ENCODE peak calls at places on chromosomes 7 and 10, in eight cellular contexts. Q is tibial artery, H is adrenal gland, M is uterus, P is HL-60, T is AG04450, N is transverse colon, D is spleen. K is an unnamed sample.

GRCh38 chr10:86968271-86968993 is at the start of gene ADIRF:
- DNase-seq in Q (peak; percentile 94), H (no peak), D (peak; percentile 83), P (no peak), M (peak; percentile 76), N (peak; percentile 84), T (no peak), K (peak; percentile 88)

GRCh38 chr10:46558411-46559185 is 2.1 kb upstream of the GPRIN2 start:
- DNase-seq in N (peak; percentile 23), Q (peak; percentile 61), H (peak; percentile 5), M (no peak), D (peak; percentile 66), P (no peak), T (no peak), K (peak; percentile 74)

GRCh38 chr10:83518779-83519178 is 620.5 kb upstream of the GHITM start:
- DNase-seq in D (no peak), Q (no peak), P (no peak), T (no peak), N (no peak), M (no peak), H (no peak), K (no peak)

GRCh38 chr7:138388673-138389491 is 71.2 kb upstream of the TRIM24 start:
- DNase-seq in D (no peak), T (no peak), M (no peak), Q (no peak), P (no peak), N (no peak), H (peak; percentile 35), K (no peak)

GRCh38 chr7:64045301-64046040 is at the start of gene ZNF727:
- DNase-seq in D (peak; percentile 74), M (peak; percentile 81), N (peak; percentile 12), Q (peak; percentile 88), T (no peak), P (no peak), H (peak; percentile 53), K (no peak)

GRCh38 chr10:89373916-89374711 is 3.7 kb upstream of the IFIT1B start:
- DNase-seq in P (no peak), Q (peak; percentile 94), N (peak; percentile 81), D (no peak), T (no peak), M (peak; percentile 77), H (peak; percentile 95), K (peak; percentile 88)

GRCh38 chr10:24570658-24571426 is 152.8 kb downstream of the ARHGAP21 start:
- DNase-seq in Q (no peak), T (no peak), M (no peak), P (no peak), H (no peak), N (no peak), D (no peak), K (no peak)

GRCh38 chr7:129258649-129259389 is 34.0 kb downstream of the AHCYL2 start:
- DNase-seq in M (no peak), T (no peak), H (no peak), P (no peak), N (no peak), Q (no peak), D (no peak), K (no peak)

DNA sequence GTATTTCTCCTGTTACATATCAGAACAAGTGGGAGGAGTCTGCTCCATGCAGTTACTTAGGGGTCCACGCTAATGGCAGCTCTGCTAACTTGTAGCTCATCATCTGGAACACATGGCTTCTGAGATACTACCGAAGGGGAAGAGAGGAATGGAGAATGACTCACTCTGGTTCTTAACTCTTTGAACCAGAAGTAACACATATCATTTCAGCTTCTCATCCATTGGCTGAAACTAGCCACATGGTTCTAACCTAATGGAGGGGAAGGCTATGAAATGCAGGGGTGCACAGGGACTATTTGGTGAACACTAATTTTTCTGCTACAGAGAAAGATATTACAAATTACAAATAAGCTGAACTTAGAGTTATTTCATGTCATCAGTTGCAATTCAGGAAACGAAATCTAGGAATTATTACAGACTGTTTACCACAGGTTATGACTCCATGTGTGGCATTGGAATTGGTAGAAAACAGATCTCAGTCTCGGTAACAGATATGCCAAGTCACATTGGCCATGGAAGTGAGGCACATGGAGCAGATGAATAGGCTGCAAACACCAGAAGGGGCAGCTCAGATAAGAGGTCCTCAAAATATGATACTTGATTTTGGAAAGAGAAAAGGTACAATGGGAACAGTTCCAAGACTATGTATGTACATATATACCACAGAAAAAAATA is 9.4 kb upstream of the KAT6B start:
- DNase-seq in T (no peak), P (no peak), D (no peak), Q (no peak), H (no peak), N (no peak), M (no peak), K (no peak)
- H3K27ac ChIP-seq in T (no peak overlapping the region), P (no peak overlapping the region), D (no peak overlapping the region), Q (no peak overlapping the region), H (no peak overlapping the region), N (no peak overlapping the region), M (no peak overlapping the region), K (no peak overlapping the region)

DNA sequence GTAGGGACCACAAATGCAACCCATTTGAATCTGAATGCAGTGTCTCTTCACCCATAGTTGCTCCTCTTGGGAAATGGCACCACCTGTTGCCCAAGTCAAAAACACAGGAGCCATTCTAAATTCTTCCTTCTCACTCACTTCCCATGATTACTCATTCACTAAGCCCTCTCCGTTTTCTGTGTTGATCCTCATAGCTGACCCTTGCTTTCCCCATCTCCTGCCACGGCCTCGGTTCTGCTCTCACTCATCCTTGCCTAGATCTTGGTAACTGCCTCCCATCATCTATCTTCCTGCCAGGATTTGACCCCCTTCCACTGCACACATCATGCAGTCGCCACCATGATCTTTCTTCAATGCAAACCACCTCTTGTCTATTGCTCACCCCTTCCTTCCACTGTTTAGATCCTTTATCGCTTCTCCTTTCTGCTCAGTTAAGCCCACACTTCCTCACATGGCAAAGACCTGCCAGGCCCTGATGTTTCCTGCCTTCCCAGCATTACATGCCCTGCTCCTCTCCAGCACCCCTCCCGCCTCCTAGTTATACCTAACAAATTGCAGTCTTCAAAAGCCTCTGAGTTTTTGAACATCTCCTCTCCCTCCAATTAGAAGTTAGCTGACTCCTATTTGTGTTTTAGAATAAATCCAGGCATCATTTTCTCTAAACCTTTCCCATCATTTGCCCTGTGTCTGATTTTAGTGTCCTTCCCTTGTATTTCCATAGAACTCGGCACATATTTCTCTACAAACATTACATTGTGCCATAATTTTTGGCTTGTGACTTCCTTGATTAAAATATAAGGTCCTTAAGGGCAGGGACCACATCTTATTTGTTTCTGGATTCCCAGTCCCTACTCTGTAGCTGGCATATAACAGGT is 19.2 kb upstream of the CPN1 start:
- DNase-seq in Q (no peak), N (no peak), D (no peak), T (peak; percentile 0), H (no peak), P (no peak), M (no peak), K (no peak)
- TF ChIP-seq CTCF in Q (no peak), N (no peak), D (no peak), T (peak; percentile 26), H (no peak), P (no peak), M (no peak), K (no peak)

GRCh38 chr10:22712959-22713852 is 1.2 kb downstream of the PIP4K2A start:
- DNase-seq in N (peak; percentile 40), T (no peak), P (no peak), H (peak; percentile 27), Q (no peak), M (peak; percentile 21), D (peak; percentile 92), K (no peak)

GRCh38 chr10:22710139-22710745 is 4.1 kb downstream of the PIP4K2A start:
- DNase-seq in Q (no peak), N (no peak), P (no peak), D (no peak), H (no peak), M (no peak), T (no peak), K (no peak)

GRCh38 chr10:22712246-22712958 is 2.0 kb downstream of the PIP4K2A start:
- DNase-seq in Q (no peak), N (no peak), H (no peak), T (no peak), M (no peak), D (no peak), P (no peak), K (no peak)

GRCh38 chr10:22708772-22709171 is 5.6 kb downstream of the PIP4K2A start:
- DNase-seq in H (no peak), M (no peak), Q (no peak), D (no peak), P (no peak), T (no peak), N (no peak), K (no peak)

DNA sequence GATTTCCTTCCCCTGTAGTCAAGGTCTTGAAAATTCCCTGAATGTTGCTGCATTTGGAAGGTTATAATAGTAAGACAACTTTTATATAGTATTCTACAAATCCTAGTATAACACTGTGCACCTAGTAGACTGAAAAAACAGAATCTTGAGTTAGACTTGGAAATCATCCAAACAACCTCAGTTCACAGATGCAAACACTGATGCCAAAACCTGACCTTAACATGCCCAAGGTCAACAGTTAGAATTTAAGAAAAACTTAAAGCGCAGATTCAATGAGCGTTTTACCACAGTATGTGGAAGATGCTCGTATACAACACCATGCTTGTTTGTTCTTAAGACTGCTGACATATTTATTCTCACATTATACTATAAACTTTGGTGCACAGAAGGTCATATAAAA is 3.0 kb downstream of the PIP4K2A start:
- DNase-seq in H (no peak), P (no peak), D (no peak), M (no peak), T (no peak), Q (no peak), N (no peak), K (no peak)
- H3K4me3 ChIP-seq in H (no peak overlapping the region), P (no peak overlapping the region), D (peak overlapping the region; percentile 97), M (no peak overlapping the region), T (no peak overlapping the region), Q (peak overlapping the region; percentile 98), N (no peak overlapping the region), K (peak overlapping the region; percentile 78)

GRCh38 chr10:69426376-69426727 is 9.6 kb upstream of the TACR2 start:
- DNase-seq in Q (no peak), N (no peak), P (no peak), H (no peak), T (no peak), D (no peak), M (no peak), K (no peak)

GRCh38 chr10:69425513-69426298 is 9.0 kb upstream of the TACR2 start:
- DNase-seq in P (peak; percentile 55), H (no peak), D (peak; percentile 35), M (no peak), N (peak; percentile 73), T (no peak), Q (no peak), K (no peak)

GRCh38 chr10:69422676-69423075 is 6.0 kb upstream of the TACR2 start:
- DNase-seq in T (no peak), M (no peak), N (no peak), D (no peak), H (no peak), P (no peak), Q (no peak), K (no peak)

GRCh38 chr10:69428138-69428537 is 11.4 kb upstream of the TACR2 start:
- DNase-seq in P (no peak), H (no peak), D (no peak), M (no peak), T (no peak), Q (no peak), N (no peak), K (no peak)

DNA sequence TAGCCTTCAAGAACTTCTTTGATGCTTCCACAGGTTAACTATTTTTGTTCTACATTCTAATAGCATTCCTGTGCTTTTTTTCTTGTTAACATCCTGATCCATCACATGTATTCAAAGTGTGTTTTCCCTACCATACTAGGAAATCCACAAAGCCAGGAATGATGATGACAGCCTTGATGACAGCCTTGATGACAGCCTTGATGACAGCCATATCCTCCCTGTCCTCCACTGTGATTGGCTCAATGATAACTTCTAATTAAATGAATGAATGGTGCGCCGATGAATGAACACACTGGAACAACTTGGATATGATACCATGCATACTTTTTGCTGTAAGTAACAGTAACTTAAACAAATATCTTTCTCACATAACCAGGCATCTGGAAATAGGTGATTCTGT is 8.3 kb upstream of the TACR2 start:
- DNase-seq in D (no peak), Q (no peak), N (no peak), T (no peak), H (no peak), P (no peak), M (no peak), K (no peak)
- H3K27ac ChIP-seq in D (no peak overlapping the region), Q (no peak overlapping the region), N (peak overlapping the region; percentile 82), T (no peak overlapping the region), H (no peak overlapping the region), P (no peak overlapping the region), M (peak overlapping the region; percentile 52), K (no peak overlapping the region)

K was measured in coronary artery.